ENCODE peak calls at places on chromosomes 2 and 18, in ten cellular contexts. R is tibial nerve; X is activated CD8-positive, alpha-beta memory T cell treated with anti-CD3 and anti-CD28 coated beads for 1 hour; O is GM12865; K is HTR-8/SVneo; H is NCI-H1694; U is T-helper 17 cell; S is neural crest cell; Z is WTC11; V is Ammon's horn. C is an unnamed sample.
A peak's percentile ranks its signal among the peaks of the same experiment; 100 is the strongest.

GRCh38 chr2:9737053-9737875 is 106.0 kb upstream of the TAF1B start:
- DNase-seq in R (no peak), X (no peak), O (peak; percentile 47), K (peak; percentile 87), H (no peak), U (no peak), S (no peak), Z (no peak), V (no peak), C (peak; percentile 57)

GRCh38 chr2:9287400-9288059 is 80.9 kb downstream of the ASAP2 start:
- DNase-seq in R (no peak), X (no peak), O (no peak), K (peak; percentile 98), H (no peak), U (no peak), S (no peak), Z (no peak), V (no peak), C (peak; percentile 92)

GRCh38 chr2:132034646-132035045 is 127.1 kb downstream of the ANKRD30BL start:
- DNase-seq in R (no peak), X (no peak), O (no peak), K (no peak), H (no peak), U (no peak), S (no peak), Z (no peak), V (no peak), C (no peak)

GRCh38 chr18:76005632-76006031 is 489.4 kb downstream of the ZNF516 start:
- DNase-seq in R (no peak), X (no peak), O (no peak), K (no peak), H (no peak), U (no peak), S (no peak), Z (no peak), V (no peak), C (no peak)

GRCh38 chr2:158717366-158718195 is 77.5 kb upstream of the DAPL1 start:
- DNase-seq in R (no peak), X (no peak), O (no peak), K (no peak), H (no peak), U (no peak), S (no peak), Z (no peak), V (no peak), C (no peak)

GRCh38 chr2:99865217-99865569 is 277.2 kb downstream of the AFF3 start:
- DNase-seq in R (no peak), X (no peak), O (no peak), K (no peak), H (no peak), U (no peak), S (no peak), Z (no peak), V (no peak), C (no peak)

GRCh38 chr2:85615413-85615728 is 615 bp upstream of the USP39 start:
- DNase-seq in R (no peak), X (no peak), O (no peak), K (no peak), H (no peak), U (no peak), S (no peak), Z (no peak), V (no peak), C (no peak)

GRCh38 chr2:159774370-159774990 is 23.5 kb downstream of the CD302 start:
- DNase-seq in R (no peak), X (no peak), O (no peak), K (no peak), H (no peak), U (no peak), S (no peak), Z (no peak), V (no peak), C (no peak)

GRCh38 chr2:18435425-18436037 is 124.9 kb downstream of the RDH14 start:
- DNase-seq in R (no peak), X (no peak), O (peak; percentile 48), K (peak; percentile 38), H (peak; percentile 84), U (no peak), S (peak; percentile 42), Z (no peak), V (peak; percentile 59), C (no peak)

GRCh38 chr2:188576657-188577056 is 285.0 kb downstream of the GULP1 start:
- DNase-seq in R (no peak), X (no peak), O (no peak), K (no peak), H (no peak), U (no peak), S (no peak), Z (no peak), V (no peak), C (no peak)

GRCh38 chr18:44682871-44683221 is 2.2 kb downstream of the SETBP1 start:
- DNase-seq in R (no peak), X (no peak), O (no peak), K (no peak), H (no peak), U (no peak), S (no peak), Z (peak; percentile 44), V (no peak), C (no peak)

GRCh38 chr2:62321370-62321769 is 125.5 kb downstream of the B3GNT2 start:
- DNase-seq in R (no peak), X (no peak), O (no peak), K (no peak), H (no peak), U (no peak), S (no peak), Z (no peak), V (no peak), C (no peak)

GRCh38 chr18:50456285-50456684 is 81.4 kb downstream of the SKA1 start:
- DNase-seq in R (no peak), X (no peak), O (no peak), K (no peak), H (no peak), U (no peak), S (no peak), Z (no peak), V (no peak), C (no peak)

GRCh38 chr2:172556284-172557033 is 569 bp downstream of the PDK1 start:
- DNase-seq in R (peak; percentile 15), X (no peak), O (peak; percentile 87), K (peak; percentile 50), H (no peak), U (peak; percentile 46), S (peak; percentile 41), Z (peak; percentile 78), V (peak; percentile 43), C (peak; percentile 60)

GRCh38 chr2:216113572-216113971 is 4.4 kb downstream of the XRCC5 start:
- DNase-seq in R (no peak), X (no peak), O (peak; percentile 96), K (no peak), H (no peak), U (no peak), S (no peak), Z (no peak), V (no peak), C (no peak)

GRCh38 chr2:230687498-230687897 is 25.1 kb upstream of the CAB39 start:
- DNase-seq in R (no peak), X (no peak), O (no peak), K (peak; percentile 69), H (no peak), U (no peak), S (no peak), Z (no peak), V (no peak), C (no peak)

GRCh38 chr2:125656190-125656589 is 999.8 kb upstream of the GYPC start:
- DNase-seq in R (no peak), X (no peak), O (no peak), K (no peak), H (no peak), U (no peak), S (no peak), Z (no peak), V (no peak), C (no peak)

GRCh38 chr2:101258804-101259203 is 6.1 kb downstream of the CNOT11 start:
- DNase-seq in R (no peak), X (no peak), O (no peak), K (no peak), H (no peak), U (no peak), S (no peak), Z (no peak), V (no peak), C (no peak)

GRCh38 chr2:79887747-79888374 is 375.0 kb downstream of the CTNNA2 start:
- DNase-seq in R (no peak), X (no peak), O (peak; percentile 59), K (peak; percentile 40), H (peak; percentile 77), U (no peak), S (peak; percentile 43), Z (peak; percentile 26), V (peak; percentile 81), C (peak; percentile 45)

GRCh38 chr2:219010162-219010756 is 17.0 kb upstream of the CRYBA2 start:
- DNase-seq in R (no peak), X (no peak), O (peak; percentile 36), K (peak; percentile 65), H (peak; percentile 27), U (no peak), S (no peak), Z (peak; percentile 61), V (no peak), C (no peak)

GRCh38 chr2:64005707-64006356 is 13.4 kb downstream of the VPS54 start:
- DNase-seq in R (no peak), X (no peak), O (no peak), K (no peak), H (no peak), U (no peak), S (no peak), Z (no peak), V (no peak), C (no peak)

GRCh38 chr2:115161531-115162453 is 719.4 kb downstream of the DPP10 start:
- DNase-seq in R (no peak), X (no peak), O (no peak), K (no peak), H (peak; percentile 35), U (no peak), S (peak; percentile 24), Z (peak; percentile 58), V (peak; percentile 30), C (no peak)

GRCh38 chr2:134683561-134684112 is 35.2 kb downstream of the TMEM163 start:
- DNase-seq in R (no peak), X (no peak), O (peak; percentile 28), K (no peak), H (no peak), U (no peak), S (no peak), Z (no peak), V (no peak), C (no peak)

GRCh38 chr2:218028189-218028495 is 25.3 kb upstream of the TNS1 start:
- DNase-seq in R (no peak), X (no peak), O (no peak), K (no peak), H (no peak), U (no peak), S (no peak), Z (no peak), V (no peak), C (no peak)